ENCODE peak calls at places on chromosome 6, in nine cellular contexts. Z is BE2C, N is fibroblast of lung, C is astrocyte of the spinal cord, K is sigmoid colon, P is HFF-Myc, O is OCI-LY7, T is cardiac fibroblast, Y is PC-9. H is an unnamed sample.

GRCh38 chr6:117472667-117473066 is 9.8 kb upstream of the DCBLD1 start:
- DNase-seq in Y (no peak), O (no peak), T (no peak), P (no peak), K (no peak), C (no peak), N (no peak), Z (no peak), H (no peak)

GRCh38 chr6:5582758-5583157 is 321.4 kb downstream of the FARS2 start:
- DNase-seq in Z (no peak), T (peak; percentile 5), Y (no peak), K (no peak), C (no peak), P (no peak), N (peak; percentile 19), O (no peak), H (no peak)

GRCh38 chr6:73156793-73157767 is 68.2 kb downstream of the KHDC1L start:
- DNase-seq in Z (no peak), C (no peak), P (no peak), K (no peak), Y (no peak), T (no peak), N (no peak), O (no peak), H (no peak)

GRCh38 chr6:2630362-2630761 is 120.4 kb downstream of the MYLK4 start:
- DNase-seq in O (no peak), Y (peak; percentile 54), T (peak; percentile 98), K (no peak), P (peak; percentile 79), C (peak; percentile 98), Z (no peak), N (peak; percentile 98), H (peak; percentile 97)

GRCh38 chr6:132063738-132064137 is 112.6 kb upstream of the CCN2 start:
- DNase-seq in K (no peak), N (peak; percentile 95), Z (no peak), C (peak; percentile 88), Y (peak; percentile 14), O (no peak), P (peak; percentile 22), T (peak; percentile 97), H (peak; percentile 78)

GRCh38 chr6:26157838-26158580 is 70.8 kb downstream of the HFE start:
- DNase-seq in N (peak; percentile 98), T (peak; percentile 99), K (peak; percentile 95), Y (peak; percentile 90), C (peak; percentile 99), Z (peak; percentile 73), O (peak; percentile 98), P (peak; percentile 97), H (peak; percentile 99)

GRCh38 chr6:31579546-31580445 is 2.4 kb downstream of the LTB start:
- DNase-seq in Z (no peak), K (no peak), T (no peak), O (no peak), C (no peak), Y (no peak), P (no peak), N (no peak), H (no peak)

GRCh38 chr6:83514877-83515466 is 2.6 kb downstream of the PRSS35 start:
- DNase-seq in Y (peak; percentile 27), K (no peak), Z (peak; percentile 28), T (peak; percentile 80), N (peak; percentile 51), P (peak; percentile 41), O (peak; percentile 50), C (peak; percentile 68), H (peak; percentile 20)

GRCh38 chr6:1316482-1317220 is 4.8 kb downstream of the FOXQ1 start:
- DNase-seq in Y (peak; percentile 65), K (no peak), Z (peak; percentile 31), O (no peak), T (no peak), C (no peak), P (no peak), N (no peak), H (no peak)

GRCh38 chr6:134331255-134331654 is 13.3 kb upstream of the SGK1 start:
- DNase-seq in C (no peak), P (no peak), K (no peak), Y (no peak), T (peak; percentile 41), O (no peak), N (no peak), Z (no peak), H (no peak)

GRCh38 chr6:39416728-39417127 is 94.2 kb upstream of the KCNK16 start:
- DNase-seq in Y (peak; percentile 83), K (no peak), N (peak; percentile 80), P (peak; percentile 73), O (no peak), T (peak; percentile 87), Z (no peak), C (peak; percentile 73), H (no peak)

GRCh38 chr6:151738960-151739359 is 68.5 kb upstream of the ESR1 start:
- DNase-seq in Y (no peak), C (no peak), T (no peak), N (no peak), K (no peak), P (no peak), Z (no peak), O (no peak), H (no peak)
- TF ChIP-seq CTCF in Y (no peak), C (peak; percentile 12), T (no peak), N (no peak), K (no peak), P (no peak), Z (no peak), O (peak; percentile 41), H (peak; percentile 19)

DNA sequence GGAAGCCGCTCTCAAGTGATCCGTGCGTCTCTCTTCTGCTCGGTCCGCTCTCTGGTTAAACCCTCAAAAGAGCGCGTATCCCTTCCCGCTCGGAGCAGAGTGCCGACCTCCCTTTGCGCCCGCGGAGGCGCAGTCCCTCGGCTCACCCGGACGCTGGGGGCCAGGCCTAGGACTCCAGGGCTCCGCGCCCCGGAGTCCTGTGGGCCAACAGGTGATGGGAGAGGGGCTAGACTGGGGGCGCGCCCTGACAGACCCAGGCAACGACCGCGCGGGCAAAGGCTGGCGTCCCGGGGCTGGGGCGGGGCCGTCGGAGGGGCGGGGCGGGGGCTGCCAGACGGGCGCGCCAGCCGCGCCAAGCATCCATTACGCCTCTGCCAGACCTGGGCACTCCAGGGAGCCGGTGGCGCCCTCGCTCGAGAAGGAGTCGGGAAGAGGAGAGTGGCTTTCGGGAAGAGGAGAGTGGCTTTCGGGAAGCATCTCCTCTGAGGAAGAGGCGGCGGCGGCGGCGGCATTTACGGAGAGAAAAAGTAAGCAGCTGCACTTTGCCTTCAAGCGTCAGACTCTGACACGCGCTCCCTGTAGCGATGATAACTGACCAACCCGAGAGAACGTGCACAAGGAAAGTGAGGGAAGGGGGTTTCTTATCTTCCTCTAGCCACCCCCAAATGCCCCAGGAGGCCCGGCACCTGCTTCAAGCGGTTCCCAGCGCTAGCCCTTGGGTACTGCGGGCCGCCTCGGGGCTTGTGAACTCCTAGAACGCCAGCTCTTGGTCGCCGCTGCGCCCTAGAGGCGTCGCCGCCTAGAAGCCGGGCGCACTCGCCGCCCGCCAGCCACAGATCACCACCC is 2.6 kb downstream of the EPHA7 start:
- DNase-seq in O (no peak), Y (no peak), P (no peak), Z (peak; percentile 35), T (peak; percentile 40), N (peak; percentile 32), C (peak; percentile 56), K (peak; percentile 70), H (no peak)
- H3K4me3 ChIP-seq in O (no peak overlapping the region), Y (no peak overlapping the region), P (no peak overlapping the region), Z (peak overlapping the region; percentile 33), T (peak overlapping the region; percentile 55), N (no peak overlapping the region), C (peak overlapping the region; percentile 69), K (peak overlapping the region; percentile 59), H (peak overlapping the region; percentile 76)

DNA sequence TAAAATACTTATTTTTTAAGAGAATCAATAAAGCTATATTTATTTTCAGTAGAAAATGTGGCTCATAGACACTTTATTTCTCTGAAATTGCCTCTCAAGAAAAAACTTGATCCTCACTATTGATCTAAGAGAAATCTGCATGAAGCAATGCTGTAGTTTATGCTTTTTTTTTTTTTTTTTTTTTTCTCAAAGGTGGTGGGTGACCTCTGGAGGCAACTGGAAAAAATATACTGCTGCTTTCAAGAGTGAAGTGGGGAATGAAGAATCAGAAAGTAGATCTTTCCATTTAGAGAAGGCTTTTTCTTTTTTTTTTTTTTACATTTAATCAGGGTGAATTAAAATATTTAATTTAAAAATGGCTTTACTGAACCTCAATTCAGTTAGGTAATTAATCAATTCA is 169.3 kb downstream of the SLC16A10 start:
- DNase-seq in O (no peak), C (no peak), P (no peak), T (no peak), K (no peak), Z (no peak), Y (no peak), N (no peak), H (no peak)
- TF ChIP-seq CTCF in O (peak; percentile 51), C (peak; percentile 13), P (no peak), T (no peak), K (no peak), Z (peak; percentile 35), Y (peak; percentile 48), N (no peak), H (peak; percentile 49)

GRCh38 chr6:170296423-170296745 is 5.5 kb upstream of the DLL1 start:
- DNase-seq in P (no peak), O (no peak), C (no peak), T (no peak), Y (no peak), N (no peak), K (no peak), Z (no peak), H (no peak)

GRCh38 chr6:170297577-170298330 is 6.9 kb upstream of the DLL1 start:
- DNase-seq in Z (no peak), O (no peak), K (no peak), T (no peak), Y (no peak), C (no peak), N (no peak), P (no peak), H (no peak)

GRCh38 chr6:170295519-170296422 is 4.9 kb upstream of the DLL1 start:
- DNase-seq in O (peak; percentile 20), P (no peak), N (no peak), C (no peak), T (no peak), K (no peak), Z (no peak), Y (no peak), H (no peak)

GRCh38 chr6:170298688-170299087 is 7.8 kb upstream of the DLL1 start:
- DNase-seq in Y (no peak), O (no peak), P (no peak), C (no peak), K (no peak), Z (no peak), T (no peak), N (no peak), H (no peak)

DNA sequence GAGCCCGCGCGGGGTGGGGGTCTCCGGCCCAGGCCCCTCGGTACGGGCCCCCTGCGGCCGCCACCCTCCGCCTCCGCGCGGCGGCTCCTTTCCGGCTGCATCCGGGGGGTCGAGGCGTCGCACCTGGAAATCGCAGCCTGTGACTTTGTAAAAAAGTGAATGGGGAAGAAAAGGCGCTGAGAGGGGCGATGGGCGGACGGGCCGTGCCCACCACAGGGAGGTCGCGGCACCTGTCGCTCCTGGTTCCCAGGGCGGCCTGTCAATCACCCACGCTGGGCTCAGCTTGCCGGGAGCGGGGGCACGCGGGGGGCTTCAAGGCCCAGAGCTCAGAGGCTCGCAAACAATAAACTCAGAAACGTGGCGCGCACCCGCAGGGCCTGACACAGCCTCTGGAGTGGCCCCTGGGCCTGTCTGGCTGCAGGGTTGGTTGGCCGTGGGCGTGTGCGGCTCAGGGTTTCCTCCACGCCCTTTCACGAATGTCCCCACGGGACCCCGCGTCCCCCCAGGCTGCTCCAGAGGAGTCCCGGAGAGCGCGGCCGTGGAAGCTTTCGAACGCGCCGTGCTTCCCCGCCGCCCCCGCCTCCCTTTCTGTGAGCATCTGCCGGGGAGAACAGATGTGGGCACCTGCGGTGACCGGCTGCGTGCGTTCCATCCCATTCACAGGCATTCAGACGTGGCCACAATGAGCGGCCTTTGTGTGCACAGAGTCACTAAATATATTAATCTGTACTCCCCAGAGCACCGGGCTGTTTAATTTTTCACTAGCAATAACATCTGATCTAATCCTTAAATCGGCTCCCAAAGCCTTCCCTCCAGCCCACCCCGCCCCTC is 6.1 kb upstream of the DLL1 start:
- DNase-seq in P (no peak), Y (no peak), C (no peak), T (no peak), Z (no peak), O (no peak), K (no peak), N (no peak), H (no peak)
- H3K4me3 ChIP-seq in P (no peak overlapping the region), Y (no peak overlapping the region), C (no peak overlapping the region), T (no peak overlapping the region), Z (no peak overlapping the region), O (no peak overlapping the region), K (peak overlapping the region; percentile 48), N (no peak overlapping the region), H (no peak overlapping the region)

H was measured in epithelial cell of proximal tubule.